ENCODE peak calls at places on chromosomes 2 and 18, in ten cellular contexts. T is NCI-H2029; E is dermis blood vessel endothelial cell; H is transverse colon; S is KBM-7; M is colonic mucosa; F is stimulated activated naive B cell treated with anti-CD40 and anti-IgM and Interleukin-4, amounts not matched to agents 10 μg/mL and 1 μg/mL and 100 μg/mL, for 72 hours; J is head of caudate nucleus; W is RWPE1; P is GM23248. C is an unnamed sample.

GRCh38 chr2:47016172-47016913 is 100.7 kb upstream of the MCFD2 start:
- DNase-seq in T (peak), E (peak), H (peak), S (peak), M (peak), F (no peak), J (no peak), W (peak), P (peak), C (no peak)

GRCh38 chr2:155840661-155841060 is 491.9 kb downstream of the NR4A2 start:
- DNase-seq in T (no peak), E (no peak), H (no peak), S (no peak), M (no peak), F (no peak), J (no peak), W (no peak), P (no peak), C (no peak)

GRCh38 chr18:67301592-67301991 is 214.9 kb downstream of the DSEL start:
- DNase-seq in T (no peak), E (peak), H (no peak), S (no peak), M (no peak), F (no peak), J (no peak), W (no peak), P (peak), C (no peak)

GRCh38 chr2:121356058-121356640 is 71.1 kb upstream of the TFCP2L1 start:
- DNase-seq in T (peak), E (peak), H (peak), S (peak), M (peak), F (no peak), J (no peak), W (peak), P (peak), C (no peak)

GRCh38 chr2:43542285-43542933 is 53.4 kb downstream of the THADA start:
- DNase-seq in T (no peak), E (peak), H (no peak), S (peak), M (no peak), F (no peak), J (no peak), W (peak), P (peak), C (no peak)

GRCh38 chr18:71471963-71472725 is 1072.0 kb downstream of the CBLN2 start:
- DNase-seq in T (no peak), E (no peak), H (no peak), S (no peak), M (no peak), F (no peak), J (no peak), W (no peak), P (no peak), C (no peak)

GRCh38 chr2:216214768-216215167 is 105.6 kb downstream of the XRCC5 start:
- DNase-seq in T (no peak), E (no peak), H (no peak), S (no peak), M (no peak), F (no peak), J (no peak), W (no peak), P (no peak), C (no peak)

GRCh38 chr2:218582085-218582484 is 13.4 kb downstream of the CNOT9 start:
- DNase-seq in T (no peak), E (peak), H (no peak), S (no peak), M (no peak), F (no peak), J (no peak), W (peak), P (peak), C (no peak)

GRCh38 chr2:19046986-19047780 is 311.2 kb downstream of the OSR1 start:
- DNase-seq in T (no peak), E (no peak), H (no peak), S (no peak), M (no peak), F (no peak), J (no peak), W (no peak), P (peak), C (no peak)

GRCh38 chr2:226963528-226963927 is 127.7 kb downstream of the RHBDD1 start:
- DNase-seq in T (no peak), E (no peak), H (no peak), S (no peak), M (no peak), F (no peak), J (no peak), W (peak), P (peak), C (no peak)

GRCh38 chr2:222813177-222813843 is 47.5 kb upstream of the ACSL3 start:
- DNase-seq in T (no peak), E (no peak), H (no peak), S (no peak), M (no peak), F (peak), J (no peak), W (peak), P (peak), C (no peak)

C was measured in SIG-M5.